ENCODE peak calls at places on chromosomes 3 and 15, in ten cellular contexts. Z is psoas muscle, V is ovary, A is adrenal gland, J is heart left ventricle, R is pancreas, K is trophoblast cell, T is WERI-Rb-1, E is mammary epithelial cell, C is lower lobe of right lung. M is an unnamed sample. For H3K36me3, the result is how much of the 10 kb centered on the place peaks cover.

GRCh38 chr15:61659571-61660190 is 400.6 kb downstream of the VPS13C start:
- DNase-seq in Z (no peak), V (no peak), A (no peak), J (no peak), R (no peak), K (no peak), T (no peak), E (no peak), C (no peak), M (no peak)

GRCh38 chr3:127077068-127077467 is 94.2 kb downstream of the PLXNA1 start:
- DNase-seq in Z (no peak), V (no peak), A (no peak), J (no peak), R (no peak), K (no peak), T (peak), E (no peak), C (peak), M (peak)

GRCh38 chr3:106255870-106256248 is 387.0 kb upstream of the CBLB start:
- DNase-seq in Z (no peak), V (no peak), A (no peak), J (no peak), R (no peak), K (no peak), T (no peak), E (no peak), C (no peak), M (no peak)

GRCh38 chr3:181458857-181459256 is 252.9 kb upstream of the SOX2 start:
- DNase-seq in Z (no peak), V (no peak), A (no peak), J (no peak), R (no peak), K (no peak), T (no peak), E (peak), C (no peak), M (no peak)

GRCh38 chr3:141699349-141699748 is 38.7 kb upstream of the RNF7 start:
- DNase-seq in Z (no peak), V (no peak), A (no peak), J (no peak), R (no peak), K (no peak), T (no peak), E (no peak), C (no peak), M (no peak)

GRCh38 chr3:143856252-143856977 is 8.1 kb upstream of the SLC9A9 start:
- DNase-seq in Z (no peak), V (no peak), A (no peak), J (no peak), R (no peak), K (no peak), T (no peak), E (no peak), C (no peak), M (no peak)

GRCh38 chr15:34726407-34727100 is 28.2 kb downstream of the GJD2 start:
- DNase-seq in Z (no peak), V (no peak), A (no peak), J (no peak), R (no peak), K (peak), T (no peak), E (no peak), C (no peak), M (no peak)

GRCh38 chr15:66941231-66941711 is 124.1 kb upstream of the SMAD3 start:
- DNase-seq in Z (peak), V (no peak), A (no peak), J (no peak), R (no peak), K (no peak), T (no peak), E (no peak), C (no peak), M (peak)

GRCh38 chr3:48689384-48689783 is 3.7 kb upstream of the NCKIPSD start:
- DNase-seq in Z (no peak), V (no peak), A (no peak), J (no peak), R (no peak), K (no peak), T (no peak), E (no peak), C (no peak), M (no peak)

GRCh38 chr3:191328383-191328962 is 721 bp upstream of the CCDC50 start:
- DNase-seq in Z (no peak), V (no peak), A (no peak), J (no peak), R (no peak), K (no peak), T (no peak), E (no peak), C (no peak), M (no peak)

GRCh38 chr3:58163234-58163633 is 47.5 kb downstream of the DNASE1L3 start:
- DNase-seq in Z (no peak), V (peak), A (no peak), J (no peak), R (no peak), K (no peak), T (no peak), E (no peak), C (no peak), M (no peak)

GRCh38 chr3:43286886-43287301 is 554 bp downstream of the SNRK start:
- DNase-seq in Z (no peak), V (peak), A (peak), J (no peak), R (no peak), K (peak), T (peak), E (peak), C (no peak), M (no peak)

GRCh38 chr3:112149136-112149535 is 16.1 kb upstream of the GCSAM start:
- DNase-seq in Z (no peak), V (no peak), A (no peak), J (no peak), R (no peak), K (no peak), T (no peak), E (peak), C (no peak), M (peak)

GRCh38 chr3:115836944-115837343 is 213.6 kb downstream of the GAP43 start:
- DNase-seq in Z (no peak), V (no peak), A (no peak), J (no peak), R (no peak), K (no peak), T (no peak), E (no peak), C (no peak), M (no peak)

GRCh38 chr3:112096176-112096575 is 10.0 kb downstream of the C3orf52 start:
- DNase-seq in Z (no peak), V (no peak), A (no peak), J (no peak), R (no peak), K (peak), T (no peak), E (no peak), C (no peak), M (no peak)

GRCh38 chr15:68192117-68192516 is 13.0 kb downstream of the CALML4 start:
- DNase-seq in Z (no peak), V (no peak), A (no peak), J (no peak), R (no peak), K (no peak), T (no peak), E (no peak), C (no peak), M (no peak)

GRCh38 chr3:31947671-31948091 is 33.4 kb downstream of the OSBPL10 start:
- DNase-seq in Z (no peak), V (no peak), A (no peak), J (no peak), R (no peak), K (peak), T (no peak), E (peak), C (no peak), M (no peak)

GRCh38 chr3:8536106-8537052 is 34.8 kb downstream of the LMCD1 start:
- DNase-seq in Z (no peak), V (no peak), A (no peak), J (no peak), R (no peak), K (no peak), T (no peak), E (no peak), C (no peak), M (no peak)

GRCh38 chr3:89049119-89049518 is 58.3 kb upstream of the EPHA3 start:
- DNase-seq in Z (no peak), V (no peak), A (no peak), J (no peak), R (no peak), K (no peak), T (peak), E (no peak), C (no peak), M (no peak)

GRCh38 chr15:79804833-79805232 is 92.0 kb downstream of the MTHFS start:
- DNase-seq in Z (no peak), V (no peak), A (no peak), J (no peak), R (no peak), K (no peak), T (no peak), E (no peak), C (no peak), M (no peak)

GRCh38 chr15:77607111-77607893 is 25.4 kb downstream of the LINGO1 start:
- DNase-seq in Z (no peak), V (no peak), A (no peak), J (peak), R (no peak), K (no peak), T (peak), E (no peak), C (no peak), M (no peak)

GRCh38 chr15:57624730-57625129 is 33.0 kb downstream of the MYZAP start:
- DNase-seq in Z (no peak), V (no peak), A (no peak), J (no peak), R (no peak), K (no peak), T (no peak), E (no peak), C (no peak), M (no peak)

GRCh38 chr15:29071907-29072273 is 186.1 kb downstream of the APBA2 start:
- DNase-seq in Z (no peak), V (no peak), A (no peak), J (no peak), R (no peak), K (no peak), T (no peak), E (no peak), C (no peak), M (no peak)

GRCh38 chr3:195580733-195581443 is 2.9 kb downstream of the APOD start:
- DNase-seq in Z (no peak), V (peak), A (no peak), J (no peak), R (no peak), K (no peak), T (no peak), E (peak), C (no peak), M (no peak)

GRCh38 chr15:67125589-67126502 is 60.4 kb downstream of the SMAD3 start:
- DNase-seq in Z (peak), V (peak), A (peak), J (peak), R (peak), K (peak), T (no peak), E (peak), C (no peak), M (no peak)

GRCh38 chr15:89090791-89091666 is 2.8 kb downstream of the ABHD2 start:
- DNase-seq in Z (peak), V (peak), A (peak), J (peak), R (peak), K (no peak), T (no peak), E (peak), C (peak), M (peak)

GRCh38 chr3:73813978-73814292 is 189.2 kb upstream of the PDZRN3 start:
- DNase-seq in Z (no peak), V (no peak), A (no peak), J (no peak), R (no peak), K (no peak), T (no peak), E (no peak), C (no peak), M (no peak)
- H3K27ac ChIP-seq in Z (no peak), V (no peak), A (no peak), J (no peak), R (no peak), K (no peak), T (no peak), E (no peak), C (no peak), M (no peak)

DNA sequence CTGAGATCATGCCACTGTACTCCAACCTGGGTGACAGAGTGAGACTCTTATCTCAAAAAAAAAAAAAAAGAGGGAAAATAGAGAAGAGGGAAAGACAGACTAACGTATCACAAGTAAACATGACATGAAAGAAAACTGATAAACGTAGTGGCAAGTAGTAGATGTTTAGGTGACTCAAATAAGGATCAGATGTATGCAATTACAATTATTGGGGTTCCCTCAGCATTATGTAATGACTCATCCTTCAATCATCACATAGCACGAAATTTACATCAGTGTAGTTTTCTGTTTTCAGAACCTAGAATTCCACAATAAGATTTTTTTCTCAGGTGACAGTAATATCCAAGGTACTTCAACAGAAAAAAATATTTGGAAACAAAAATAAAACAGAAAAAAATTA is 46.6 kb downstream of the DPP8 start:
- DNase-seq in Z (no peak), V (no peak), A (no peak), J (no peak), R (no peak), K (no peak), T (no peak), E (no peak), C (no peak), M (no peak)
- H3K36me3 ChIP-seq in Z (under half), V (under half), A (under half), J (under half), R (under half), K (under half), T (under half), E (under half), C (half or more), M (under half)

GRCh38 chr15:60580650-60581415 is 101.9 kb upstream of the ICE2 start:
- DNase-seq in Z (no peak), V (no peak), A (no peak), J (no peak), R (no peak), K (no peak), T (no peak), E (no peak), C (no peak), M (no peak)
- H3K27ac ChIP-seq in Z (no peak), V (no peak), A (peak), J (no peak), R (no peak), K (no peak), T (no peak), E (no peak), C (no peak), M (no peak)

DNA sequence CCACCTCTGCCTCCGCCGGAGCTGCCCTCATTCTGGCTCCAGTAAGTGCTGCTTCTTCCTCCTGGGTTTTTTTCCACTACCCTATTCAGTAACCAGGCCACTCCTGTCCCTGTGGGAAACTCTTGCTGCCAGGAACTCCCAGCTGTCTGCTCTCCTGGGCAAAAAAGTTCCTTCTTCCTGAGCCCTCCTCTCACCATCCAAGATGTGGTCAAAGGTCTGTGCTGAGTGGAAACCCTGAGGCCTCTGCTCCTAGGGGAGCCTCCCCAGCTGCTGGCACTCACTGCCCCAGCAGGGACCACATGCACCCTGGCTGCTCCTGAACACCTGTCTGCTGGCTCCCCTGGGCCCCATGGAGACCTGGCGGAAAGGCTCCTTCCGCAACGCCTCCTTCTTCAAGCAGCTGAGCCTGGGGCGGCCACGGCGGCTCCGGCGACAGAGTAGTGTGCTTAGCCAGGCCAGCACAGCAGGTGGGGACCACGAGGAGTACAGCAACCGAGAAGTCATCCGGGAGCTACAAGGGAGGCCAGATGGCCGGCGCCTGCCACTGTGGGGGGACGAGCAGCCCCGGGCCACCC is 454 bp downstream of the C15orf62 start:
- DNase-seq in Z (no peak), V (no peak), A (no peak), J (no peak), R (no peak), K (no peak), T (peak), E (no peak), C (peak), M (no peak)
- H3K36me3 ChIP-seq in Z (under half), V (under half), A (under half), J (under half), R (under half), K (half or more), T (under half), E (under half), C (half or more), M (under half)

GRCh38 chr15:80937718-80938117 is 51.9 kb downstream of the MESD start:
- DNase-seq in Z (no peak), V (no peak), A (no peak), J (no peak), R (no peak), K (no peak), T (no peak), E (no peak), C (no peak), M (no peak)

GRCh38 chr15:80940331-80940730 is 49.3 kb downstream of the MESD start:
- DNase-seq in Z (no peak), V (no peak), A (no peak), J (no peak), R (no peak), K (no peak), T (no peak), E (no peak), C (no peak), M (no peak)

GRCh38 chr15:80942266-80942665 is 47.4 kb downstream of the MESD start:
- DNase-seq in Z (no peak), V (no peak), A (no peak), J (no peak), R (no peak), K (no peak), T (no peak), E (no peak), C (no peak), M (no peak)

GRCh38 chr15:80942746-80943565 is 46.7 kb downstream of the MESD start:
- DNase-seq in Z (peak), V (no peak), A (no peak), J (peak), R (no peak), K (peak), T (no peak), E (no peak), C (no peak), M (peak)

GRCh38 chr15:80940851-80941250 is 48.8 kb downstream of the MESD start:
- DNase-seq in Z (no peak), V (no peak), A (no peak), J (no peak), R (no peak), K (no peak), T (no peak), E (no peak), C (no peak), M (no peak)
- H3K27ac ChIP-seq in Z (no peak), V (no peak), A (no peak), J (no peak), R (no peak), K (no peak), T (no peak), E (no peak), C (no peak), M (no peak)

GRCh38 chr3:10303785-10304184 is 11.0 kb upstream of the GHRL start:
- DNase-seq in Z (no peak), V (no peak), A (no peak), J (no peak), R (no peak), K (no peak), T (no peak), E (no peak), C (no peak), M (peak)
- H3K36me3 ChIP-seq in Z (under half), V (under half), A (under half), J (under half), R (half or more), K (half or more), T (half or more), E (under half), C (half or more), M (half or more)

GRCh38 chr15:43748376-43748775 is 2.1 kb downstream of the PDIA3 start:
- DNase-seq in Z (no peak), V (no peak), A (no peak), J (no peak), R (no peak), K (no peak), T (no peak), E (peak), C (no peak), M (no peak)
- H3K27ac ChIP-seq in Z (no peak), V (no peak), A (no peak), J (no peak), R (no peak), K (no peak), T (no peak), E (no peak), C (no peak), M (no peak)

DNA sequence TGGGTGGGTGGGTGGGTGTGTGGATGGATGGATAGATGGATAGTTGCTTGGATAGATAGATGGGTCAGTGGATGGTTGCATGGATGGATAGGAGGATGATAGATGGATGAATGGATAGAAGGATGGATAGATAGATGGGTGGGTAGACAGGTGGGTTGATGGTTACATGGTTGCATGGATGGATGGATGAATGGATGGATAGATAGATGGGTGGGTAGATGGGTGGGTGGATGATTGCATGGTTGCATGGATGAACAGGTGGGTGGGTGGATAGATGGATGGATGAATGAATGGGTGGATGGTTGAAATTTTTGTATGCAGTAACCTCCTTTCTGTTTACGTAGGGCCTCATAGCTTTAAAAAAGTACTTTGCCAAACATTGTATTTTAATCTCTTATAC is 79.5 kb downstream of the LRRK1 start:
- DNase-seq in Z (no peak), V (no peak), A (no peak), J (no peak), R (no peak), K (no peak), T (no peak), E (no peak), C (no peak), M (no peak)
- H3K36me3 ChIP-seq in Z (under half), V (under half), A (under half), J (under half), R (under half), K (under half), T (under half), E (under half), C (under half), M (under half)

M was measured in thyroid gland.